ENCODE peak calls at places on chromosomes 16 and 17, in seven cellular contexts. S, K, B, E, T, A and M are unnamed samples.
A peak's percentile ranks its signal among the peaks of the same experiment; 100 is the strongest.

GRCh38 chr17:57459286-57459915 is 203.1 kb downstream of the MSI2 start:
- DNase-seq in S (no peak), K (no peak), B (peak; percentile 85), E (peak; percentile 82), T (no peak), A (peak; percentile 100), M (peak; percentile 78)

GRCh38 chr16:66984902-66985311 is 3.5 kb upstream of the CES4A start:
- DNase-seq in S (no peak), K (no peak), B (no peak), E (no peak), T (no peak), A (no peak), M (no peak)

GRCh38 chr16:82924075-82924854 is 297.5 kb downstream of the CDH13 start:
- DNase-seq in S (no peak), K (no peak), B (no peak), E (no peak), T (no peak), A (no peak), M (no peak)

GRCh38 chr17:43758497-43759174 is at the start of gene SOST:
- DNase-seq in S (no peak), K (no peak), B (no peak), E (no peak), T (no peak), A (no peak), M (no peak)

GRCh38 chr17:74632196-74632540 is 8.6 kb upstream of the CD300E start:
- DNase-seq in S (no peak), K (no peak), B (no peak), E (no peak), T (no peak), A (no peak), M (no peak)

GRCh38 chr17:49687878-49688491 is 10.1 kb upstream of the SPOP start:
- DNase-seq in S (no peak), K (no peak), B (no peak), E (peak; percentile 61), T (no peak), A (peak; percentile 58), M (no peak)

GRCh38 chr16:26317885-26318284 is 626.1 kb downstream of the HS3ST4 start:
- DNase-seq in S (no peak), K (no peak), B (no peak), E (no peak), T (no peak), A (no peak), M (no peak)

GRCh38 chr17:78933959-78934568 is 8.9 kb upstream of the TIMP2 start:
- DNase-seq in S (peak; percentile 99), K (peak; percentile 99), B (peak; percentile 92), E (peak; percentile 100), T (peak; percentile 99), A (peak; percentile 77), M (no peak)

GRCh38 chr17:79055197-79055596 is 19.4 kb upstream of the ENGASE start:
- DNase-seq in S (no peak), K (no peak), B (no peak), E (no peak), T (no peak), A (no peak), M (no peak)

GRCh38 chr16:75703341-75703740 is 2.1 kb upstream of the DUXB start:
- DNase-seq in S (no peak), K (no peak), B (no peak), E (peak; percentile 15), T (no peak), A (no peak), M (no peak)

GRCh38 chr16:89903908-89904515 is 14.7 kb upstream of the MC1R start:
- DNase-seq in S (no peak), K (no peak), B (no peak), E (no peak), T (no peak), A (no peak), M (no peak)

GRCh38 chr16:19555938-19556778 is 655 bp downstream of the VPS35L start:
- DNase-seq in S (no peak), K (no peak), B (peak; percentile 41), E (peak; percentile 26), T (no peak), A (no peak), M (peak; percentile 59)

GRCh38 chr16:81333356-81333755 is 18.6 kb downstream of the GAN start:
- DNase-seq in S (no peak), K (no peak), B (no peak), E (no peak), T (no peak), A (no peak), M (no peak)

GRCh38 chr17:1888741-1889140 is 58.9 kb downstream of the RPA1 start:
- DNase-seq in S (no peak), K (no peak), B (no peak), E (no peak), T (no peak), A (no peak), M (no peak)

GRCh38 chr16:75296606-75297005 is 45.2 kb upstream of the BCAR1 start:
- DNase-seq in S (peak; percentile 46), K (no peak), B (no peak), E (peak; percentile 77), T (no peak), A (no peak), M (no peak)

GRCh38 chr17:83084621-83085056 is 5.2 kb downstream of the METRNL start:
- DNase-seq in S (no peak), K (no peak), B (no peak), E (no peak), T (no peak), A (no peak), M (no peak)

GRCh38 chr17:80586464-80587228 is 42.0 kb downstream of the RPTOR start:
- DNase-seq in S (peak; percentile 25), K (no peak), B (no peak), E (peak; percentile 90), T (no peak), A (no peak), M (no peak)

GRCh38 chr17:45022655-45023339 is 28.6 kb downstream of the DCAKD start:
- DNase-seq in S (no peak), K (no peak), B (no peak), E (no peak), T (no peak), A (no peak), M (no peak)

GRCh38 chr17:82320956-82321927 is 3.8 kb upstream of the CD7 start:
- DNase-seq in S (no peak), K (peak; percentile 45), B (peak; percentile 66), E (no peak), T (no peak), A (no peak), M (no peak)

GRCh38 chr16:11138769-11139623 is 117.0 kb downstream of the SOCS1 start:
- DNase-seq in S (no peak), K (no peak), B (no peak), E (peak; percentile 44), T (no peak), A (peak; percentile 96), M (no peak)

GRCh38 chr17:44002141-44002848 is 2.1 kb upstream of the NAGS start:
- DNase-seq in S (no peak), K (no peak), B (no peak), E (peak; percentile 87), T (no peak), A (peak; percentile 80), M (no peak)

GRCh38 chr17:75181608-75182318 is 996 bp downstream of the SUMO2 start:
- DNase-seq in S (peak; percentile 34), K (no peak), B (no peak), E (no peak), T (no peak), A (no peak), M (no peak)

GRCh38 chr17:78762007-78762406 is 20.1 kb downstream of the CYTH1 start:
- DNase-seq in S (no peak), K (no peak), B (no peak), E (peak; percentile 11), T (no peak), A (no peak), M (no peak)

GRCh38 chr17:4901648-4902344 is 1.1 kb downstream of the CHRNE start:
- DNase-seq in S (peak; percentile 54), K (no peak), B (no peak), E (no peak), T (no peak), A (no peak), M (no peak)
- H3K27ac ChIP-seq in S (peak overlapping the region; percentile 61), K (peak overlapping the region; percentile 1), B (no peak overlapping the region), E (no peak overlapping the region), T (peak overlapping the region; percentile 36), A (no peak overlapping the region), M (no peak overlapping the region)

GRCh38 chr17:66429680-66430079 is 127.3 kb downstream of the PRKCA start:
- DNase-seq in S (no peak), K (no peak), B (no peak), E (no peak), T (no peak), A (no peak), M (no peak)
- TF ChIP-seq POLR2A in S (no peak), K (no peak), B (no peak), E (no peak), T (no peak), A (no peak), M (no peak)

GRCh38 chr16:85680352-85680944 is 8.3 kb downstream of the GINS2 start:
- DNase-seq in S (no peak), K (no peak), B (no peak), E (no peak), T (no peak), A (no peak), M (no peak)

GRCh38 chr16:85678821-85679220 is 9.9 kb downstream of the GINS2 start:
- DNase-seq in S (no peak), K (no peak), B (no peak), E (no peak), T (no peak), A (no peak), M (no peak)

GRCh38 chr16:85681255-85681654 is 7.5 kb downstream of the GINS2 start:
- DNase-seq in S (no peak), K (no peak), B (no peak), E (no peak), T (no peak), A (no peak), M (no peak)

GRCh38 chr16:85678016-85678415 is 10.7 kb downstream of the GINS2 start:
- DNase-seq in S (no peak), K (no peak), B (no peak), E (no peak), T (no peak), A (no peak), M (no peak)

DNA sequence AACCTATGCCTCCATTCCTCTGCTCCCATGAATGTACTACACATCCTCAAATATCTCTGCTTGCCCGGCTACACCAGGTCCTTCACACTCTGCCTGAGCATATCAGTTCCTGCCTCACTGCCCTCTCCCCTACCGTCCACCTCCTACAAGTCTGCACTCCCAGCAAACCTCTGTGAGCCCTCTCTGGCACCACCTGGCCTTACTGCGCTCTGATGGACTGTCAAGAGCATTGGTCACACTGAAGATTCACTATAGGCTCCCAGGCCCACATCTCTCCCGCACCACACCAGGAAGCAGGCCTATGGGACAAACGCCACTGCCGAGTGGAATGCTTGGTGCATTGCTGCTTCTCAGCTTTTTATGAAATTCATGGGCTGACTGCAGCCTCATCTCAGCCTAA is 8.9 kb downstream of the GINS2 start:
- DNase-seq in S (no peak), K (no peak), B (no peak), E (no peak), T (no peak), A (no peak), M (no peak)
- H3K27ac ChIP-seq in S (no peak overlapping the region), K (no peak overlapping the region), B (no peak overlapping the region), E (no peak overlapping the region), T (no peak overlapping the region), A (no peak overlapping the region), M (no peak overlapping the region)

DNA sequence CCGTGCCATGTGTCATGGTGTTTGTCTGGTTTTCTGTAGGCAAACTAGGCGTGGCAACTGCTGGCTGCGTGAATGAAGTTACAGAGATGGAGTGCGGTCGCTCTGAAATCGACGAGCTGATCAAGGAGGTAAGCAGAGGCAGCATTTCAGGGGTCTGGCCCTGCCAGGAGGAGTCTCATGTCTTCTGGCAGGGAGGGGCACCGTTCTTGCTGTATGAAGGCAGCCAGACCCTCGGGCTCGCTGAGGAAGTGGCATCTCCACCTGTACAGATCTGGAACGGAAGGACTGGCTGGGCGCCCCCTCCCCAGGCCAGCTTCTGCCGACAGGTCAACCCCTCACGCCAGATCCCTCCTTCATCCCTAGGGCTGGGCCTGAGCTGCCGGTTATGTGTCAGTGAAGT is 12.6 kb downstream of the IRF8 start:
- DNase-seq in S (no peak), K (no peak), B (no peak), E (no peak), T (no peak), A (no peak), M (no peak)
- TF ChIP-seq POLR2A in S (no peak), K (no peak), B (no peak), E (no peak), T (no peak), A (no peak), M (no peak)